ENCODE peak calls at places on chromosomes 11 and 22, in four cellular contexts. K is body of pancreas; P is stimulated activated CD4-positive, alpha-beta T cell treated with anti-CD3 and anti-CD28 coated beads, Interleukin-15, amount 100 ng/mL, for 1 hour; Z is H9. Y is an unnamed sample.

GRCh38 chr11:16301462-16301861 is 54.9 kb downstream of the SOX6 start:
- DNase-seq in K (no peak), P (no peak), Z (no peak), Y (no peak)

GRCh38 chr22:19937616-19938473 is 3.7 kb upstream of the COMT start:
- DNase-seq in K (peak; percentile 61), P (no peak), Z (no peak), Y (peak; percentile 80)

GRCh38 chr11:115502636-115503082 is 1.6 kb downstream of the CADM1 start:
- DNase-seq in K (no peak), P (no peak), Z (no peak), Y (no peak)

GRCh38 chr11:71488086-71488967 is 35.3 kb downstream of the NADSYN1 start:
- DNase-seq in K (no peak), P (no peak), Z (peak; percentile 49), Y (no peak)

GRCh38 chr22:25358421-25359170 is 139.2 kb downstream of the CRYBB2 start:
- DNase-seq in K (no peak), P (no peak), Z (no peak), Y (peak; percentile 41)

GRCh38 chr11:35893796-35894475 is 49.9 kb upstream of the LDLRAD3 start:
- DNase-seq in K (peak; percentile 55), P (no peak), Z (no peak), Y (peak; percentile 48)

GRCh38 chr11:83680351-83680750 is 394.2 kb upstream of the CCDC90B start:
- DNase-seq in K (no peak), P (no peak), Z (no peak), Y (no peak)

GRCh38 chr11:120296554-120296953 is 28.5 kb upstream of the TLCD5 start:
- DNase-seq in K (no peak), P (no peak), Z (no peak), Y (no peak)

GRCh38 chr22:11628651-11629511 is 3899.1 kb upstream of the OR11H1 start:
- DNase-seq in K (no peak), P (no peak), Z (no peak), Y (peak; percentile 43)

GRCh38 chr11:61890536-61891330 is 612 bp downstream of the FADS3 start:
- DNase-seq in K (peak; percentile 55), P (no peak), Z (peak; percentile 61), Y (peak; percentile 59)

GRCh38 chr11:62387381-62387780 is 31.5 kb upstream of the SCGB1A1 start:
- DNase-seq in K (no peak), P (no peak), Z (no peak), Y (no peak)

GRCh38 chr11:128686045-128686741 is 7.7 kb upstream of the FLI1 start:
- DNase-seq in K (no peak), P (no peak), Z (peak; percentile 62), Y (no peak)

GRCh38 chr11:952406-953385 is 27.0 kb downstream of the AP2A2 start:
- DNase-seq in K (peak; percentile 88), P (no peak), Z (no peak), Y (peak; percentile 94)

GRCh38 chr22:41917375-41917905 is 2.6 kb upstream of the SHISA8 start:
- DNase-seq in K (no peak), P (no peak), Z (no peak), Y (no peak)

GRCh38 chr22:26837784-26838520 is 180.6 kb downstream of the MIAT start:
- DNase-seq in K (peak; percentile 7), P (no peak), Z (no peak), Y (no peak)

GRCh38 chr11:118614511-118614910 is 7.1 kb downstream of the PHLDB1 start:
- DNase-seq in K (no peak), P (no peak), Z (peak; percentile 33), Y (no peak)

GRCh38 chr11:13317293-13318080 is 39.9 kb downstream of the BMAL1 start:
- DNase-seq in K (no peak), P (no peak), Z (no peak), Y (no peak)

GRCh38 chr22:41579997-41580355 is 9.7 kb downstream of the PMM1 start:
- DNase-seq in K (no peak), P (no peak), Z (no peak), Y (no peak)

GRCh38 chr11:127624455-127624854 is 623.9 kb upstream of the KIRREL3 start:
- DNase-seq in K (peak; percentile 12), P (no peak), Z (no peak), Y (no peak)

GRCh38 chr11:101914349-101914736 is 467 bp upstream of the CEP126 start:
- DNase-seq in K (no peak), P (no peak), Z (no peak), Y (no peak)

GRCh38 chr11:74820763-74821162 is 72.1 kb downstream of the RNF169 start:
- DNase-seq in K (no peak), P (no peak), Z (no peak), Y (no peak)

GRCh38 chr11:2205214-2205770 is 33.7 kb upstream of the TH start:
- DNase-seq in K (no peak), P (no peak), Z (peak; percentile 11), Y (no peak)

GRCh38 chr22:44369241-44369652 is 56.5 kb upstream of the SHISAL1 start:
- DNase-seq in K (no peak), P (no peak), Z (peak; percentile 79), Y (no peak)

GRCh38 chr11:47524200-47524874 is 28.6 kb downstream of the CELF1 start:
- DNase-seq in K (peak; percentile 38), P (no peak), Z (peak; percentile 24), Y (no peak)

GRCh38 chr11:81913793-81914192 is 819.9 kb downstream of the FAM181B start:
- DNase-seq in K (no peak), P (no peak), Z (no peak), Y (no peak)